ENCODE peak calls at places on chromosomes 1 and 21, in five cellular contexts. Z is stomach, U is astrocyte of the spinal cord, C is mammary epithelial cell, X is Caco-2. Q is an unnamed sample.

GRCh38 chr1:151193856-151194255 is 3.9 kb upstream of the VPS72 start:
- DNase-seq in Z (no peak), C (no peak), U (no peak), X (no peak), Q (no peak)

GRCh38 chr1:150150511-150151021 is 850 bp downstream of the PLEKHO1 start:
- DNase-seq in U (no peak), X (no peak), Z (no peak), C (peak), Q (peak)

GRCh38 chr21:42991992-42992740 is 17.8 kb downstream of the PKNOX1 start:
- DNase-seq in C (peak), U (peak), X (no peak), Z (no peak), Q (no peak)

GRCh38 chr1:12544992-12545391 is 73.0 kb downstream of the DHRS3 start:
- DNase-seq in X (no peak), U (no peak), C (no peak), Z (no peak), Q (no peak)

GRCh38 chr1:92992066-92992465 is 30.8 kb upstream of the DIPK1A start:
- DNase-seq in X (no peak), U (no peak), C (peak), Z (no peak), Q (no peak)

GRCh38 chr21:43191971-43192370 is 23.2 kb downstream of the CRYAA start:
- DNase-seq in Z (no peak), C (no peak), X (peak), U (no peak), Q (no peak)

GRCh38 chr1:205344010-205344808 is 12.5 kb downstream of the KLHDC8A start:
- DNase-seq in U (no peak), C (no peak), Z (peak), X (peak), Q (peak)

GRCh38 chr1:46345281-46345680 is 4.7 kb downstream of the NSUN4 start:
- DNase-seq in X (no peak), Z (no peak), C (no peak), U (no peak), Q (no peak)

GRCh38 chr1:77273891-77274290 is 7.9 kb upstream of the AK5 start:
- DNase-seq in C (no peak), U (no peak), Z (no peak), X (no peak), Q (no peak)

GRCh38 chr1:53543771-53544695 is 84.8 kb downstream of the DMRTB1 start:
- DNase-seq in Z (no peak), U (no peak), X (no peak), C (no peak), Q (peak)

GRCh38 chr1:12434174-12434573 is 183.8 kb downstream of the DHRS3 start:
- DNase-seq in Z (no peak), C (peak), X (no peak), U (peak), Q (no peak)

GRCh38 chr1:43947890-43948437 is 1.2 kb downstream of the IPO13 start:
- DNase-seq in U (no peak), X (no peak), Z (no peak), C (no peak), Q (no peak)

GRCh38 chr1:230825804-230826160 is 42.5 kb downstream of the C1orf198 start:
- DNase-seq in C (no peak), X (no peak), Z (no peak), U (no peak), Q (peak)

GRCh38 chr1:80417651-80418050 is 1383.1 kb upstream of the ADGRL2 start:
- DNase-seq in X (no peak), Z (no peak), U (peak), C (peak), Q (no peak)

GRCh38 chr1:14597343-14598006 is 1.0 kb upstream of the KAZN start:
- DNase-seq in C (no peak), U (peak), Z (no peak), X (no peak), Q (no peak)

GRCh38 chr1:110347182-110347893 is 8.2 kb downstream of the RBM15 start:
- DNase-seq in X (no peak), Z (no peak), C (no peak), U (no peak), Q (no peak)

GRCh38 chr21:46000182-46000730 is 18.7 kb downstream of the COL6A1 start:
- DNase-seq in C (no peak), X (peak), U (no peak), Z (no peak), Q (peak)

GRCh38 chr1:44293761-44294315 is 61.2 kb downstream of the ERI3 start:
- DNase-seq in U (no peak), X (no peak), Z (peak), C (no peak), Q (no peak)

GRCh38 chr21:15928196-15928595 is 198.4 kb downstream of the USP25 start:
- DNase-seq in U (no peak), C (no peak), Z (no peak), X (no peak), Q (no peak)

GRCh38 chr21:37478821-37479220 is 112.2 kb downstream of the DYRK1A start:
- DNase-seq in U (no peak), X (no peak), C (no peak), Z (no peak), Q (no peak)

GRCh38 chr1:15246960-15247614 is at the start of gene FHAD1:
- DNase-seq in Z (peak), U (peak), X (peak), C (peak), Q (peak)

GRCh38 chr1:179876289-179876715 is 1.3 kb downstream of the TOR1AIP2 start:
- DNase-seq in Z (no peak), U (peak), X (no peak), C (peak), Q (no peak)

GRCh38 chr1:225996946-225997545 is 2.1 kb downstream of the SDE2 start:
- DNase-seq in X (no peak), U (peak), Z (no peak), C (no peak), Q (no peak)

GRCh38 chr1:60510162-60510561 is 436.6 kb upstream of the C1orf87 start:
- DNase-seq in U (no peak), Z (no peak), X (no peak), C (no peak), Q (no peak)

GRCh38 chr1:20726107-20726911 is 6.2 kb downstream of the SH2D5 start:
- DNase-seq in Z (peak), C (no peak), X (no peak), U (no peak), Q (no peak)

GRCh38 chr1:44611419-44611818 is 62.9 kb downstream of the TMEM53 start:
- DNase-seq in Z (no peak), X (no peak), U (no peak), C (no peak), Q (no peak)

GRCh38 chr21:45102391-45102932 is 28.1 kb downstream of the ADARB1 start:
- DNase-seq in U (no peak), X (no peak), C (peak), Z (peak), Q (no peak)

GRCh38 chr1:145995148-145995851 is 1.1 kb downstream of the TXNIP start:
- DNase-seq in U (no peak), C (no peak), Z (peak), X (no peak), Q (no peak)

GRCh38 chr1:98210064-98210463 is 289.2 kb upstream of the DPYD start:
- DNase-seq in U (peak), Z (no peak), C (no peak), X (peak), Q (no peak)

GRCh38 chr1:69455718-69456117 is 112.0 kb upstream of the LRRC7 start:
- DNase-seq in U (no peak), C (no peak), Z (no peak), X (no peak), Q (no peak)

GRCh38 chr1:240341365-240342250 is 249.9 kb downstream of the FMN2 start:
- DNase-seq in C (no peak), X (no peak), U (no peak), Z (no peak), Q (no peak)

DNA sequence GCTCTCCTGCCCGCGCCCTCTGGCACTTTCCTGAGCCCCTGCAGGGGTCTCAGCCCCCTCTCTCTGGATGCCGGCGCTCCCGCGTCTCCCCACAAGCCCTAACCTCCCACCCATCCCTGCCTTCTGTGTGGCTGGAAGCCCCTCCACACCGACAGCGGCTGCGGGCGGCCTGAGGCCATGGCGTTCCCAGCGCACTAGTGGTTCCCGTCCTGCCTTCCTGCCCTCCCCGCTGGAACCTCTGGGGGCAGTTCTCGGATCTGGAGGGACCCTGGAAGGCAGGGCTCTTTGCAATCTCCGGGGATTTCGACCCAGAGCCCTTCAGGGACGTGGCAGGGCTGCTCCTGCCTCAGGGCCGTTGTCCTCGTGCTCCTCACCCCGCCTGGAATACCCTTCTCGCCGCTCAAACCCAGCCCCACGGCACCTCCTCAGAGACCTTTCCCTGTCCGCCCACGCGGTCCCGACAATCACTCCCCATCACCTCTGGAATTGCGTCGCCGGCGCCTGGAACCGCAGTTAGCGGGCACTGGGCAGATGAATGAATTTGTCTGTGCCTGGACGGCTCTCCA is 493 bp upstream of the ESPN start:
- DNase-seq in C (no peak), Z (no peak), X (peak), U (no peak), Q (no peak)
- TF ChIP-seq CTCF in C (no peak), Z (no peak), X (no peak), U (no peak), Q (no peak)

GRCh38 chr1:22737374-22738068 is 26.9 kb downstream of the EPHB2 start:
- DNase-seq in U (no peak), X (no peak), Z (no peak), C (no peak), Q (no peak)

GRCh38 chr1:22738522-22738921 is 27.9 kb downstream of the EPHB2 start:
- DNase-seq in X (no peak), U (no peak), Z (no peak), C (no peak), Q (no peak)

GRCh38 chr1:22738069-22738435 is 27.4 kb downstream of the EPHB2 start:
- DNase-seq in X (no peak), C (no peak), Z (no peak), U (no peak), Q (no peak)

GRCh38 chr1:22733643-22734042 is 23.0 kb downstream of the EPHB2 start:
- DNase-seq in U (no peak), X (no peak), Z (no peak), C (no peak), Q (no peak)

GRCh38 chr1:22736496-22737088 is 26.0 kb downstream of the EPHB2 start:
- DNase-seq in C (no peak), Z (no peak), U (no peak), X (no peak), Q (no peak)
- TF ChIP-seq CTCF in C (no peak), Z (no peak), U (no peak), X (no peak), Q (no peak)

GRCh38 chr1:235468970-235469369 is 35.3 kb downstream of the B3GALNT2 start:
- DNase-seq in U (peak), X (no peak), Z (no peak), C (peak), Q (no peak)
- TF ChIP-seq CTCF in U (peak), X (no peak), Z (no peak), C (peak), Q (no peak)

GRCh38 chr1:7104053-7104738 is 318.9 kb downstream of the CAMTA1 start:
- DNase-seq in X (no peak), Z (no peak), C (no peak), U (no peak), Q (no peak)

GRCh38 chr1:7103322-7104052 is 318.2 kb downstream of the CAMTA1 start:
- DNase-seq in Z (no peak), X (no peak), U (no peak), C (no peak), Q (no peak)

GRCh38 chr1:7098641-7099040 is 313.4 kb downstream of the CAMTA1 start:
- DNase-seq in U (no peak), X (no peak), Z (no peak), C (no peak), Q (no peak)

GRCh38 chr1:7100479-7100878 is 315.2 kb downstream of the CAMTA1 start:
- DNase-seq in X (no peak), C (no peak), U (no peak), Z (no peak), Q (no peak)

DNA sequence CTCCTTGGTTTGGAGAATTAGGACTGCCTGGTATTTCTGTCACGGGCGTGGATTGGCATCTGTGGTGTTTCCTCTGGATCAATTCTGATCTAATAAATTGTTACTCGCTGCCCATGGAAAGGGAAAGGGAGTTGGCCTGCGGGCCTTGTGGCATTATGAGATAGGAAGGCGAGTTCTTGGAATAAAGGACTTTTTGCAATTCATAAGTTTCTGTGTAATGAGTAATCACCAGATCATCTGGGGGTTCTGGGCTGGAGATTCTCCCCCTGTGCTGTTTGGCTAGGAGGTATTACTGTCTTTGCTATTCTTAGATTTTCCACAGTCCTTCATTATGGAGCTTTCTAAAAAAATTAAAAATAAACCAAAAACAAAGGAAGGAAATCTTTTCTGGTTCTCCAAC is 315.9 kb downstream of the CAMTA1 start:
- DNase-seq in Z (no peak), C (no peak), U (no peak), X (no peak), Q (no peak)
- TF ChIP-seq CTCF in Z (no peak), C (no peak), U (no peak), X (no peak), Q (no peak)

GRCh38 chr1:47755368-47755990 is 241.7 kb downstream of the TRABD2B start:
- DNase-seq in X (peak), U (no peak), C (no peak), Z (peak), Q (peak)
- TF ChIP-seq CTCF in X (peak), U (peak), C (peak), Z (peak), Q (peak)

GRCh38 chr1:68111804-68112436 is 61.5 kb upstream of the DIRAS3 start:
- DNase-seq in U (peak), Z (peak), X (no peak), C (peak), Q (peak)
- TF ChIP-seq CTCF in U (peak), Z (peak), X (peak), C (peak), Q (peak)

GRCh38 chr1:65949230-65949626 is 156.5 kb downstream of the PDE4B start:
- DNase-seq in U (no peak), Z (peak), X (no peak), C (no peak), Q (no peak)

GRCh38 chr1:65949933-65950332 is 157.2 kb downstream of the PDE4B start:
- DNase-seq in U (no peak), C (no peak), Z (no peak), X (no peak), Q (no peak)

GRCh38 chr1:65946960-65947359 is 154.3 kb downstream of the PDE4B start:
- DNase-seq in Z (no peak), U (no peak), C (no peak), X (no peak), Q (no peak)

GRCh38 chr1:65946376-65946775 is 153.7 kb downstream of the PDE4B start:
- DNase-seq in X (no peak), U (no peak), Z (no peak), C (no peak), Q (no peak)

GRCh38 chr1:65948609-65949229 is 156.0 kb downstream of the PDE4B start:
- DNase-seq in C (no peak), X (no peak), Z (no peak), U (peak), Q (no peak)
- TF ChIP-seq CTCF in C (no peak), X (no peak), Z (no peak), U (peak), Q (no peak)

GRCh38 chr1:4594286-4594991 is 60.0 kb upstream of the AJAP1 start:
- DNase-seq in Z (no peak), U (no peak), X (no peak), C (no peak), Q (no peak)
- TF ChIP-seq CTCF in Z (no peak), U (no peak), X (no peak), C (no peak), Q (no peak)

DNA sequence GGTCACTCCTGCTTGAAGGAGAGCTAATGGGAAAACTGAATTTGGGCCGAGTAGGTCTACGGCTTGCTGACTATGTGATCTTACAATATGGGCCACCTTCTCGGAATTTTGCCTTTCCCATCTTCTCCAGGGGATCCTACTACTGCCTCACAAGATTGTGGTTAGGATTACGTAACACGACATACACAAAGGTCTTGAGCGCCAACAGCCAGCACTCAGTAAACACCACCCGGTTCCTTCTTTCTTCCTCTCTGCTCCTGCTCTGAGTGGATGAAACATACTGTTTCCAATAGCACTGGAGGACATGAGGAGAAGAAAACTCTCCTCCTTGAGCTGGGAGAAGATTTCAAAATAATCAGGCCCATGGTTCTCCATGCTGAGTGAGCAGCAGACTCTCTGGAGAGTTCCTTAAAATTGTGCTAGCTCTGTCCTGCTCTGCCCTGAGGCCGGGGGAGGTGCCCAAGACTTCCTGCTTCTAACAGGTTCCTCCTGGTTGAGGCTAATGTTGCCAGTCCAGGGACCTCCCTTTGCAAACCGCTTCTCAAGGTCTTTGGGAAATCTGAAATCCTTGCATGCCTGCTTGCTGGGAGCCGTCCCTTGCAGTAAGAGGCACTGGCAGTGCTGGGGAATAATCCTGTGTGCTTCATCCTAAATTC is 29.5 kb upstream of the MX1 start:
- DNase-seq in C (peak), U (no peak), Z (peak), X (no peak), Q (no peak)
- TF ChIP-seq CTCF in C (no peak), U (no peak), Z (no peak), X (no peak), Q (no peak)

GRCh38 chr1:2937805-2938204 is 83.5 kb upstream of the ACTRT2 start:
- DNase-seq in U (no peak), X (no peak), Z (no peak), C (no peak), Q (no peak)
- TF ChIP-seq CTCF in U (no peak), X (no peak), Z (no peak), C (no peak), Q (no peak)

Q was measured in glutamatergic neuron.